ENCODE peak calls at places on chromosome 20, in six cellular contexts. D is HEK293T, R is H1, H is WTC11, G is HCT116, Z is GM12878. T is an unnamed sample.

GRCh38 chr20:33624399-33624798 is 37.7 kb upstream of the C20orf144 start:
- DNase-seq in D (no peak), R (no peak), H (no peak), G (no peak), Z (no peak), T (no peak)

GRCh38 chr20:17622851-17623508 is 53.1 kb downstream of the DSTN start:
- DNase-seq in D (no peak), R (no peak), H (peak; percentile 3), G (no peak), Z (no peak), T (no peak)

GRCh38 chr20:33668087-33668790 is 1.5 kb downstream of the ACTL10 start:
- DNase-seq in D (peak; percentile 64), R (peak; percentile 92), H (peak; percentile 87), G (no peak), Z (no peak), T (no peak)

GRCh38 chr20:52801628-52802006 is 170.5 kb upstream of the TSHZ2 start:
- DNase-seq in D (no peak), R (no peak), H (no peak), G (no peak), Z (no peak), T (no peak)

GRCh38 chr20:2798814-2799213 is 1.6 kb downstream of the CPXM1 start:
- DNase-seq in D (no peak), R (no peak), H (no peak), G (no peak), Z (no peak), T (no peak)

GRCh38 chr20:62737271-62737761 is 28.7 kb downstream of the NTSR1 start:
- DNase-seq in D (no peak), R (no peak), H (peak; percentile 9), G (no peak), Z (no peak), T (no peak)

GRCh38 chr20:41049451-41049850 is 20.8 kb downstream of the TOP1 start:
- DNase-seq in D (no peak), R (no peak), H (no peak), G (no peak), Z (no peak), T (no peak)

GRCh38 chr20:41654884-41655283 is 36.7 kb upstream of the CHD6 start:
- DNase-seq in D (no peak), R (no peak), H (peak; percentile 54), G (no peak), Z (no peak), T (no peak)

GRCh38 chr20:38217791-38218565 is 42.6 kb downstream of the KIAA1755 start:
- DNase-seq in D (no peak), R (no peak), H (no peak), G (peak; percentile 36), Z (no peak), T (peak; percentile 49)

GRCh38 chr20:3102575-3103368 is 18.2 kb upstream of the AVP start:
- DNase-seq in D (no peak), R (no peak), H (no peak), G (no peak), Z (no peak), T (no peak)

GRCh38 chr20:39019805-39020325 is 57.7 kb downstream of the DHX35 start:
- DNase-seq in D (no peak), R (no peak), H (no peak), G (no peak), Z (peak; percentile 79), T (no peak)

GRCh38 chr20:26216025-26216424 is 519.4 kb upstream of the ZNF337 start:
- DNase-seq in D (no peak), R (no peak), H (no peak), G (no peak), Z (no peak), T (no peak)

GRCh38 chr20:33568378-33569289 is 78.7 kb downstream of the CBFA2T2 start:
- DNase-seq in D (no peak), R (peak; percentile 75), H (peak; percentile 85), G (no peak), Z (no peak), T (peak; percentile 30)

GRCh38 chr20:32034581-32035397 is 17.3 kb upstream of the HCK start:
- DNase-seq in D (no peak), R (no peak), H (no peak), G (no peak), Z (no peak), T (no peak)

GRCh38 chr20:3786126-3786484 is 435 bp downstream of the CENPB start:
- DNase-seq in D (peak; percentile 35), R (peak; percentile 70), H (peak; percentile 53), G (no peak), Z (no peak), T (no peak)

GRCh38 chr20:51462566-51463276 is 79.8 kb downstream of the NFATC2 start:
- DNase-seq in D (no peak), R (no peak), H (no peak), G (no peak), Z (no peak), T (no peak)
- TF ChIP-seq SP1 in D (no peak), R (no peak), H (no peak), G (no peak), Z (no peak), T (no peak)

DNA sequence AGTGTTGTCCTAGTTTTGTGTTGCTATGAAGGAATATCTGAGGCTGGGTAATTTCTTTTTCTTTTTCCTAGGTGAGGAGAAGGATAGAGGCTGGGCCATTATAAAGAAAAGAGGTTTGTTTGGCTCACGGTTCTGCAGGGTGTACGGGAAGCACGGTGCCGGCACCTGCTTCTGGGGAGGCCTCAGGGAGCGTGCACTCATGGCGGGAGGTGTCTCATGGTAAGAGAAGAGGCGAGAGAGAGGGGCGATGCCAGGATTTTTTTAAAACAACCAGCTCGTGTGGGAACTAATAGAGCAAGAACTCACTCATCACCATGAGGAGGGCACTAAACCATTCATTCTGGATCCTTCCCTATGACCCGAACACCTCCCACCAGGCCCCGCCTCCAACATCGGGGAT is 14.2 kb upstream of the NPBWR2 start:
- DNase-seq in D (no peak), R (no peak), H (no peak), G (no peak), Z (no peak), T (no peak)
- TF ChIP-seq SP1 in D (no peak), R (no peak), H (no peak), G (no peak), Z (no peak), T (no peak)

DNA sequence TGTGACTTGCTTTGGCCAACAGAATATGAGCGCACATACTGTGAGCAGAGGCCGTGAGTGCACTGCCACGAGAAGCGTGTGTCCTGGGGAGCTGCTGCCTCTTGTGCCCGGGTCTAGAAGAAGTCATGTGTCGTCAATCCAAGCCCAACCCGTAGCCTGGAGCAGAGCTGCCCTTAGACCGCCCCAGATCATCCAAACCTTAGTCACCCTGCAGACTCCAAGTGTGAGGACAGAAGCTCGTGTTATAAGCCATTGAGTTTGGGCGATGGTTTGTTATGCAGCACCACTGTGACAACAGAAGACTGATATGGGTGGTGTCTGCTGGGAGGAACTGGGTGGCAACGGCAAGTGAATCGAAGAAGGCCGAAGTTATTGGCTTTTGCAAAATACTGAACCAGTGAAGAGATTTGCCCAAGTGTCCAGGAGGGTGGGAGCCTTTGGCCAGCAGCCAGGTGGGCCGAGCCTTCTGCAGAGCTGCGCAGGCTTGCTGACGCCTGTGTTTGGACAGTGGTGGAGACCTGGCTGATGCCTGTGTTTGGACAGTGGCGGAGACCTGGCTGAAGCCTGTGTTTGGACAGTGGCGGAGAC is 101.3 kb upstream of the SULF2 start:
- DNase-seq in D (no peak), R (no peak), H (no peak), G (no peak), Z (no peak), T (peak; percentile 88)
- TF ChIP-seq SP1 in D (no peak), R (no peak), H (no peak), G (no peak), Z (no peak), T (no peak)

GRCh38 chr20:57322476-57322875 is 7.1 kb upstream of the SPO11 start:
- DNase-seq in D (no peak), R (no peak), H (no peak), G (no peak), Z (no peak), T (no peak)
- TF ChIP-seq SP1 in D (no peak), R (no peak), H (no peak), G (no peak), Z (no peak), T (no peak)

DNA sequence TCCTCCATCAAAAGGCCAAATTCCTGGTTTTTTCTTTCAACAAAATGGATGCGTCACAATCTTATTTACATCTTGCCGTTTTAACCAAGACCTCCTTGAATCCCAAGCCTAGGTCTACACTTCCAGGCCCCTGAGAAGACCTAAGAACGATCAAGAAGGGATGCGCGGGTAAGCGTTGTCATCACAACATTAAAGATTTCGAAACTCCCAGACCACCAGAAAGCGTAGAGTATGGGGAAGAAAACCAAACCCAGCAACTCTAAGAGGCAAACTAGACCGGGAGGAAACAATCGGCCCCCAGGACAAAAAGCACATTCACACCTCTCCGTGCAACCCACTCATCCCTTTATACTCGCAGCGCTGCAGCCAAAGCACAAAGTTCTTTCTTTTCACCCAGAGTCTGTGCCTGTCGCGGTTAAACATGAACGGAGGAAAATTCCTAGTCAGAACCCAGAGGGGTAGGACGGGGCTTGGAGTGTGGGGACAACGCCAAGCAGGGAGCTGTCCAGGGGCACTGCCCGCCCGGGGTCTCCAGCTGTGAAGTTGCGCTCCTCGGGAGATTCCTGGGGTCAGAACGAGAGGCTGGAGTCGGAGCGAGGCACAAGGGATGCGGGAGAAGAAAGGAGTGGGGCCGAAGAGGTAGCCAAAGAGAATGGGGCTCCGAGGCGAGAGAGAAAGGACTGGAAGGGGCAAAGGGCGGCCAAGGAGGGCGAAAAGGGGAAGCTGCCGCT is 715 bp downstream of the OSER1 start:
- DNase-seq in D (no peak), R (peak; percentile 66), H (peak; percentile 47), G (no peak), Z (no peak), T (no peak)
- TF ChIP-seq SP1 in D (no peak), R (no peak), H (no peak), G (no peak), Z (no peak), T (no peak)

DNA sequence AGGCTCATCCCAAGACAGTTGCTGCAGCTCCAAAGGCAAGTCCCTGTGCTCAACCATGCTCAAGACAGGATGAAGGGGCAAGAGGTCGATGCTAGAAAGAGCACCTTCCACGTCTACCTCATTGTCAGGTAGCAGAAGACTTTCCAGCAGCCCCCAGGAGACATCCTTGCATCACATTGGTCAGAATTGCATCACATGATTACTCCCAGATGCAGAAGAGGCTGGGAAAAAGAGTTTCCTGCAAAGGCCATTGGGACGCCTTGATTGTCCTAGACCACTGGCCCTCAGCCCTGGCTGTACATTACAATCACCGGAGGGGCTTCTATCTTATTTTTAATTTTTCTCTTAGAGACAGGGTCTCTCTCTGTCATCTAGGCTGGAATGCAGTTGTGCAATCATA is 17.3 kb upstream of the ZNF334 start:
- DNase-seq in D (no peak), R (no peak), H (no peak), G (no peak), Z (no peak), T (no peak)
- TF ChIP-seq SP1 in D (no peak), R (no peak), H (no peak), G (no peak), Z (no peak), T (no peak)

T was measured in HepG2.